ENCODE peak calls at places on chromosome 3, in five cellular contexts. Q is astrocyte, V is suprapubic skin, X is WERI-Rb-1, O is cardiac muscle cell. B is an unnamed sample.

GRCh38 chr3:169658311-169658931 is 5.1 kb downstream of the MECOM start:
- DNase-seq in Q (no peak), V (no peak), X (no peak), O (peak), B (peak)

GRCh38 chr3:9216736-9217135 is 32.7 kb downstream of the SRGAP3 start:
- DNase-seq in Q (peak), V (no peak), X (no peak), O (no peak), B (peak)

GRCh38 chr3:173753593-173753992 is 356.0 kb downstream of the NLGN1 start:
- DNase-seq in Q (no peak), V (no peak), X (no peak), O (no peak), B (no peak)

GRCh38 chr3:97810779-97811390 is 10.9 kb upstream of the CRYBG3 start:
- DNase-seq in Q (no peak), V (no peak), X (no peak), O (no peak), B (peak)

GRCh38 chr3:104316118-104316517 is 1050.6 kb upstream of the ALCAM start:
- DNase-seq in Q (no peak), V (no peak), X (no peak), O (no peak), B (peak)

GRCh38 chr3:143896486-143896885 is 48.2 kb upstream of the SLC9A9 start:
- DNase-seq in Q (no peak), V (no peak), X (no peak), O (no peak), B (no peak)

GRCh38 chr3:67641451-67641850 is 13.0 kb downstream of the SUCLG2 start:
- DNase-seq in Q (no peak), V (no peak), X (no peak), O (no peak), B (no peak)

GRCh38 chr3:184349563-184350470 is 11.6 kb downstream of the CLCN2 start:
- DNase-seq in Q (no peak), V (no peak), X (no peak), O (no peak), B (no peak)

GRCh38 chr3:42224178-42224577 is 41.8 kb downstream of the CCK start:
- DNase-seq in Q (no peak), V (no peak), X (no peak), O (no peak), B (no peak)

GRCh38 chr3:61595826-61596225 is 34.5 kb downstream of the PTPRG start:
- DNase-seq in Q (no peak), V (no peak), X (no peak), O (no peak), B (no peak)

GRCh38 chr3:190586631-190587000 is 72.7 kb downstream of the IL1RAP start:
- DNase-seq in Q (peak), V (no peak), X (no peak), O (no peak), B (peak)

GRCh38 chr3:14787630-14788029 is 31.1 kb upstream of the FGD5 start:
- DNase-seq in Q (no peak), V (peak), X (no peak), O (no peak), B (no peak)

GRCh38 chr3:14203521-14204079 is 25.0 kb downstream of the LSM3 start:
- DNase-seq in Q (peak), V (peak), X (peak), O (peak), B (peak)

GRCh38 chr3:18618723-18619122 is 193.6 kb upstream of the SATB1 start:
- DNase-seq in Q (no peak), V (no peak), X (no peak), O (no peak), B (no peak)

GRCh38 chr3:193680220-193680619 is 87.2 kb downstream of the OPA1 start:
- DNase-seq in Q (peak), V (no peak), X (no peak), O (no peak), B (no peak)

GRCh38 chr3:48143977-48144376 is 44.2 kb downstream of the CDC25A start:
- DNase-seq in Q (no peak), V (no peak), X (no peak), O (no peak), B (no peak)

GRCh38 chr3:67324554-67324953 is 326.4 kb downstream of the KBTBD8 start:
- DNase-seq in Q (no peak), V (no peak), X (no peak), O (no peak), B (no peak)

GRCh38 chr3:186985713-186986364 is 55.5 kb downstream of the ST6GAL1 start:
- DNase-seq in Q (no peak), V (no peak), X (no peak), O (no peak), B (peak)

GRCh38 chr3:134619884-134620445 is 30.9 kb downstream of the KY start:
- DNase-seq in Q (no peak), V (no peak), X (no peak), O (no peak), B (no peak)

GRCh38 chr3:98814799-98815450 is 51.8 kb downstream of the ST3GAL6 start:
- DNase-seq in Q (peak), V (no peak), X (no peak), O (no peak), B (peak)

GRCh38 chr3:187795207-187795960 is 50.1 kb upstream of the BCL6 start:
- DNase-seq in Q (no peak), V (no peak), X (no peak), O (no peak), B (no peak)

GRCh38 chr3:51390600-51391074 is 448 bp upstream of the RBM15B start:
- DNase-seq in Q (no peak), V (no peak), X (no peak), O (no peak), B (no peak)
- TF ChIP-seq CTCF in Q (no peak), V (peak), X (no peak), O (no peak), B (no peak)

GRCh38 chr3:39148116-39149058 is 5.0 kb downstream of the CSRNP1 start:
- DNase-seq in Q (peak), V (no peak), X (peak), O (no peak), B (peak)
- H3K4me3 ChIP-seq in Q (peak), V (peak), X (peak), O (no peak), B (no peak)

GRCh38 chr3:10248184-10248983 is at the start of gene TATDN2:
- DNase-seq in Q (peak), V (peak), X (peak), O (peak), B (peak)
- TF ChIP-seq CTCF in Q (no peak), V (no peak), X (no peak), O (no peak), B (no peak)

GRCh38 chr3:179324270-179324754 is 1.5 kb downstream of the ZNF639 start:
- DNase-seq in Q (peak), V (no peak), X (no peak), O (no peak), B (peak)
- H3K4me3 ChIP-seq in Q (peak), V (peak), X (peak), O (peak), B (peak)

DNA sequence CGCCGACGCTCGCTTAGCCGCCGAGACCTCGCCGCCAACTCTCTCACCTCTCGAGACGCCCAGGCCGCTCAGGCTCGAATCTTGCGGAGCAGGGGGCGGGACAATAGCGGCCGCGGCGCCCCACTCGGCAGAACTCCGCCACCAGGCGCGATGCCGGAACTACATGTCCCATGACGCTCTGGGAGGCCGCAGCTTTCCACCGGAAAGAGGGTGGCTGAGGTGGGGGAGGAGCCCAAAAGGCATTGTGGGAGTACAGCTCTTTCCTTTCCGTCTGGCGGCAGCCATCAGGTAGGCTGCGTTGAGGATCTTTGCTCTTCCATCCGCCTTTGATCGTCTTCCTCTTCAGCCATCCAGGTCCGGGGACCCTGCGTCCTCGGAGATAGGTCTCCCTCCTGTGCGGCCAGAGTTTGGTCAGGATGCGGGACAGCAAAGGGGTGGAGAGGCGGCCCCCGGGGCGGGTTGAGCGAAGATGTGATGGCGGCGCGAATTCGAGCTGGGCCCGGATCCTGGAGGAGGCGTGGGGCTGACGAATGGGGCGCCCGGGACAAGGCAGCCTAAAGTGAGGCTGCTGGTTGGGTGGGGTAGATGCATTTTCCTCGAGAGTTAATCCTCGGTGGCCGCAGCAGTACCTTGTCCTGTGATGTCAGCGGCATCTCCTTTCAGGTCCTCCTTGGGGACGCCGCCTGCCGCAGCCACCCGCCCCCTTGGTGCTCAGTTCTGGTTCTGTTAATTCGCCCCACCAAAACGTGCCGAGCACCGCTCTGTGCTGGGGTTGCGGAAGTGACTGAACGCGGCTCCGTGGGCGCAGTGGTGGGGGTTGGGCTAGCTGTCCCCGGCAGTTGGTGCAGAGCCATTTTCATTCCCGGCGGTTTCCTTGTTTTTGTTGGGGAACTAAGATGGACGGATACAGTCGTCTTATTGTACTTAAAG is at the start of the genes NKIRAS1 and RPL15:
- DNase-seq in Q (peak), V (peak), X (peak), O (peak), B (peak)
- TF ChIP-seq CTCF in Q (no peak), V (peak), X (no peak), O (peak), B (peak)

GRCh38 chr3:141684758-141685157 is 53.3 kb upstream of the RNF7 start:
- DNase-seq in Q (no peak), V (no peak), X (no peak), O (no peak), B (no peak)

GRCh38 chr3:141680620-141681389 is 57.3 kb upstream of the RNF7 start:
- DNase-seq in Q (peak), V (no peak), X (no peak), O (peak), B (peak)

GRCh38 chr3:141682921-141683320 is 55.2 kb upstream of the RNF7 start:
- DNase-seq in Q (no peak), V (no peak), X (no peak), O (no peak), B (no peak)

GRCh38 chr3:141682007-141682406 is 56.1 kb upstream of the RNF7 start:
- DNase-seq in Q (no peak), V (no peak), X (no peak), O (no peak), B (no peak)

GRCh38 chr3:141681390-141681780 is 56.7 kb upstream of the RNF7 start:
- DNase-seq in Q (no peak), V (no peak), X (no peak), O (no peak), B (no peak)
- H3K4me3 ChIP-seq in Q (no peak), V (no peak), X (no peak), O (no peak), B (no peak)

GRCh38 chr3:116863842-116864626 is 154.5 kb downstream of the TUSC7 start:
- DNase-seq in Q (peak), V (no peak), X (no peak), O (peak), B (peak)
- TF ChIP-seq CTCF in Q (peak), V (no peak), X (peak), O (peak), B (peak)

DNA sequence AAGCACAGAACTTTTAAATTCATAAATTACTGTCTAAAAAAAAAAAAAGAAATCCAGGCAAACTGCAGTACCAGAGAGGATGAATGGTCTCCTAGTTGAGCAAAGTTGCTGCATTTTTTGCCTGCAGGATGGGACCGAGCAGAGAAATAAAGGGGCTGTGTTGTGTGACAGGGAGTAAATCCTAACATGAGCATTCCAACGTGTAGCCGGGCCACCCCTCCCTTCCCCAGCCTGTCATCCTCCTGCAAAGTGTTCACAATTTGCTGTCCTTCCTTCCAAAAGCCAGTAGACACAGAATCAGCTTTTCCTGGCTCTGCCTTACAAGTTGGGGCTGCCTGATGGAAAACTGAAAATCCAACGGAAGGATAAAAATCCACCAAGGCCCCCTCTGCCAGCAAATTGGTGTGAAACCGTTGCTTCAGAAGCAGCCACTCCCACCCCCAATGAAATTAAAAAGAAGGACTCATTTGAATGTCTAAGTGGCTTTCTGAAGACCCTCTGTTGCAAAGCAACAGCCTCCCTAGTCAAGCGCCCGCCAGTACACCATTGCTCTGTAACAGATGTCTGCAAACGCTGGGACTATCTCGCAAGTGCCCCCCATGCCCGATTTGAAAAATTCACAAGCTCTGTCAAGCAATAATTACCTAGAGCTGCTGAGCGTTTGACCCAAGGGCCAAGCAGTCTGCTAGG is 710 bp downstream of the FRMD4B start:
- DNase-seq in Q (no peak), V (no peak), X (no peak), O (no peak), B (no peak)
- H3K4me3 ChIP-seq in Q (peak), V (peak), X (peak), O (peak), B (peak)

GRCh38 chr3:105435277-105435676 is 68.6 kb downstream of the ALCAM start:
- DNase-seq in Q (no peak), V (no peak), X (no peak), O (no peak), B (no peak)

GRCh38 chr3:105430460-105430859 is 63.8 kb downstream of the ALCAM start:
- DNase-seq in Q (no peak), V (no peak), X (no peak), O (no peak), B (no peak)

GRCh38 chr3:105429034-105429762 is 62.5 kb downstream of the ALCAM start:
- DNase-seq in Q (no peak), V (no peak), X (no peak), O (no peak), B (no peak)

GRCh38 chr3:105427332-105427731 is 60.6 kb downstream of the ALCAM start:
- DNase-seq in Q (no peak), V (no peak), X (no peak), O (no peak), B (no peak)

DNA sequence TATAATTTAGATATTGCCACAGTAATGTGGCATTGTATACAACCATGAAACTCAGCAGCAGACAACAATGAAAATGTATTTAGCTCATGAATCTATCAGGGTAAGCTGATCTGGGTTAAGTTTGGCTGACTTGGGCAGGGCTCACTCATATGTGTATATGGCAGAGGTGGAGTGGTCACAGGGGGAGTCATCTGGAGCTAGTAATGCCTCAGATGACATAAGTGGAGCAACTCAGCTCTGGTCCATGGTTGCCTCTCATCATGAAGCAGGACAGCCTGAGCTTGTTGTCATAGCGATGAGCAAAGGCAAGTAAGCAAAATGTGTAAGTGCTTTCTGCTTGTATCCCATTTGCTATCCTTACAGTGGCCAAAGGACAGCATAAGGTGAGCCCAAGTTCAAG is 64.5 kb downstream of the ALCAM start:
- DNase-seq in Q (no peak), V (no peak), X (no peak), O (no peak), B (no peak)
- TF ChIP-seq CTCF in Q (no peak), V (no peak), X (no peak), O (no peak), B (no peak)

GRCh38 chr3:129317876-129318275 is 39.2 kb downstream of the HMCES start:
- DNase-seq in Q (no peak), V (peak), X (no peak), O (no peak), B (no peak)

GRCh38 chr3:129315386-129315991 is 36.8 kb downstream of the HMCES start:
- DNase-seq in Q (no peak), V (peak), X (peak), O (peak), B (peak)

GRCh38 chr3:129316121-129317013 is 37.7 kb downstream of the HMCES start:
- DNase-seq in Q (peak), V (peak), X (peak), O (peak), B (peak)

GRCh38 chr3:129318921-129319320 is 40.3 kb downstream of the HMCES start:
- DNase-seq in Q (no peak), V (peak), X (no peak), O (no peak), B (no peak)

DNA sequence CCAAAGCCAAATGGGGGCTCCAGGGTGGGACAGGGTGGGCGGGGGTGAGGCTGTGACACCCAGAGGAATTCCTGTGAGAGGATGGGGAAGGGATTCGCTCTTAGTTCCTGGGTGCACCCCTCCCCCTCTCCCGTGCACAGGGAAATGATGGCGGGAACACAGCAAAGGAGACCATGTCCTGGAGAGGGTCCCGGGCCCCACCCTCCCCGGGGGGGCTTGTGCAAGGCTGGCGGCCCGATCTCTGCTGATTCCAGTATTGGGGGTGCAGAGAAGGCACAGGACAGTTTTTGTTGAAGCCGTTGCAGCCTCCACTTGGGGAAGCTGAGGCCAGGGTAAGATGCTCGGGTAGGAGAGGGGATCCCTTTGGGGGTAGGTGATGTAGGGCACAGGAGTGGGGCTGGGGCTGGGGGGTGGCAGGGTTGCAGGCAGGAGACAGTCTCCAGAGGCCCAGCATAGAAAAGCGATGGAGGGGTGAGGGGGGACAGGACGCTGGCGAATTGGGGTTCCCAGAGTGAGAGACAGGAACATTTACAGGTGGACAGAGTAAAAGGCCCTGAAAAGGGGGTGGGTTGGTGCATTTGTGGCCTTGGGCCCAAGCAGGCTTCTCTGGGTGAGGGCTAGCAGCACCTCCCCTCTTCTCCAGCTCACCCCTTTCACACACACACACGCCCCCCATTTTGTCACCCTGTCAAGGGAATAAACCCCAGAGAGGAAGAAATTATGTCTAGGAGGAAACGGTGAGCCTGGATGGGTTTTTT is 38.5 kb downstream of the HMCES start:
- DNase-seq in Q (no peak), V (peak), X (no peak), O (no peak), B (no peak)
- H3K4me3 ChIP-seq in Q (peak), V (peak), X (peak), O (peak), B (peak)

B was measured in epithelial cell of esophagus.